ENCODE peak calls at places on chromosomes 7 and 10, in nine cellular contexts. One of them, this sample, is unnamed.

GRCh38 chr10:15120523-15120922 is 23.4 kb downstream of the RPP38 start:
- DNase-seq in sigmoid colon: no peak
- DNase-seq in esophagus muscularis mucosa: no peak
- DNase-seq in K562: no peak
- DNase-seq in stomach: no peak
- DNase-seq in HepG2: no peak
- DNase-seq in transverse colon: no peak
- DNase-seq in suprapubic skin: no peak
- DNase-seq in GM12878: no peak
- DNase-seq in this sample: no peak

GRCh38 chr7:79451580-79451979 is 1.9 kb downstream of the MAGI2 start:
- DNase-seq in HepG2: no peak
- DNase-seq in stomach: no peak
- DNase-seq in sigmoid colon: no peak
- DNase-seq in suprapubic skin: no peak
- DNase-seq in K562: no peak
- DNase-seq in esophagus muscularis mucosa: no peak
- DNase-seq in GM12878: no peak
- DNase-seq in transverse colon: no peak
- DNase-seq in this sample: no peak

GRCh38 chr10:91521444-91521843 is 111.3 kb downstream of the HECTD2 start:
- DNase-seq in esophagus muscularis mucosa: no peak
- DNase-seq in HepG2: no peak
- DNase-seq in stomach: no peak
- DNase-seq in K562: no peak
- DNase-seq in suprapubic skin: no peak
- DNase-seq in transverse colon: no peak
- DNase-seq in GM12878: no peak
- DNase-seq in sigmoid colon: no peak
- DNase-seq in this sample: no peak

GRCh38 chr7:30116771-30117170 is 18.0 kb upstream of the MTURN start:
- DNase-seq in esophagus muscularis mucosa: no peak
- DNase-seq in sigmoid colon: no peak
- DNase-seq in K562: no peak
- DNase-seq in suprapubic skin: no peak
- DNase-seq in HepG2: no peak
- DNase-seq in GM12878: no peak
- DNase-seq in transverse colon: no peak
- DNase-seq in stomach: no peak
- DNase-seq in this sample: no peak

GRCh38 chr10:128322950-128323349 is 196.7 kb upstream of the MKI67 start:
- DNase-seq in esophagus muscularis mucosa: peak
- DNase-seq in suprapubic skin: no peak
- DNase-seq in transverse colon: no peak
- DNase-seq in sigmoid colon: no peak
- DNase-seq in HepG2: no peak
- DNase-seq in GM12878: no peak
- DNase-seq in stomach: no peak
- DNase-seq in K562: no peak
- DNase-seq in this sample: no peak

GRCh38 chr10:24678757-24679156 is 44.9 kb downstream of the ARHGAP21 start:
- DNase-seq in transverse colon: no peak
- DNase-seq in HepG2: no peak
- DNase-seq in K562: no peak
- DNase-seq in esophagus muscularis mucosa: no peak
- DNase-seq in stomach: no peak
- DNase-seq in GM12878: no peak
- DNase-seq in sigmoid colon: no peak
- DNase-seq in suprapubic skin: no peak
- DNase-seq in this sample: no peak

GRCh38 chr7:1884583-1885350 is 214.7 kb downstream of the ELFN1 start:
- DNase-seq in transverse colon: no peak
- DNase-seq in HepG2: no peak
- DNase-seq in stomach: no peak
- DNase-seq in sigmoid colon: no peak
- DNase-seq in GM12878: no peak
- DNase-seq in K562: no peak
- DNase-seq in esophagus muscularis mucosa: no peak
- DNase-seq in suprapubic skin: no peak
- DNase-seq in this sample: no peak

GRCh38 chr10:78863121-78863520 is 205.6 kb upstream of the ZMIZ1 start:
- DNase-seq in GM12878: no peak
- DNase-seq in suprapubic skin: no peak
- DNase-seq in esophagus muscularis mucosa: peak
- DNase-seq in K562: no peak
- DNase-seq in sigmoid colon: no peak
- DNase-seq in HepG2: no peak
- DNase-seq in stomach: no peak
- DNase-seq in transverse colon: no peak
- DNase-seq in this sample: no peak

GRCh38 chr7:96598421-96598820 is 111.2 kb downstream of the SEM1 start:
- DNase-seq in HepG2: no peak
- DNase-seq in suprapubic skin: no peak
- DNase-seq in transverse colon: no peak
- DNase-seq in stomach: no peak
- DNase-seq in esophagus muscularis mucosa: no peak
- DNase-seq in GM12878: no peak
- DNase-seq in sigmoid colon: no peak
- DNase-seq in K562: no peak
- DNase-seq in this sample: no peak

GRCh38 chr7:135716677-135717238 is 11.2 kb downstream of the SLC13A4 start:
- DNase-seq in transverse colon: no peak
- DNase-seq in K562: no peak
- DNase-seq in suprapubic skin: no peak
- DNase-seq in sigmoid colon: no peak
- DNase-seq in stomach: no peak
- DNase-seq in GM12878: no peak
- DNase-seq in HepG2: no peak
- DNase-seq in esophagus muscularis mucosa: no peak
- DNase-seq in this sample: no peak

GRCh38 chr10:4514445-4515108 is 311.4 kb upstream of the AKR1E2 start:
- DNase-seq in GM12878: peak
- DNase-seq in esophagus muscularis mucosa: peak
- DNase-seq in transverse colon: peak
- DNase-seq in suprapubic skin: no peak
- DNase-seq in sigmoid colon: peak
- DNase-seq in K562: no peak
- DNase-seq in HepG2: no peak
- DNase-seq in stomach: no peak
- DNase-seq in this sample: peak
- TF ChIP-seq EP300 in GM12878: no peak
- TF ChIP-seq EP300 in esophagus muscularis mucosa: no peak
- TF ChIP-seq EP300 in transverse colon: no peak
- TF ChIP-seq EP300 in suprapubic skin: no peak
- TF ChIP-seq EP300 in sigmoid colon: no peak
- TF ChIP-seq EP300 in K562: no peak
- TF ChIP-seq EP300 in HepG2: no peak
- TF ChIP-seq EP300 in stomach: no peak
- TF ChIP-seq EP300 in this sample: no peak

GRCh38 chr7:18655969-18656761 is 160.6 kb downstream of the HDAC9 start:
- DNase-seq in sigmoid colon: no peak
- DNase-seq in transverse colon: no peak
- DNase-seq in HepG2: no peak
- DNase-seq in GM12878: no peak
- DNase-seq in esophagus muscularis mucosa: no peak
- DNase-seq in stomach: no peak
- DNase-seq in K562: no peak
- DNase-seq in suprapubic skin: no peak
- DNase-seq in this sample: no peak

GRCh38 chr7:18659746-18660145 is 164.2 kb downstream of the HDAC9 start:
- DNase-seq in HepG2: no peak
- DNase-seq in suprapubic skin: no peak
- DNase-seq in GM12878: no peak
- DNase-seq in K562: no peak
- DNase-seq in stomach: no peak
- DNase-seq in esophagus muscularis mucosa: no peak
- DNase-seq in transverse colon: no peak
- DNase-seq in sigmoid colon: no peak
- DNase-seq in this sample: no peak

GRCh38 chr7:18653381-18654155 is 158.0 kb downstream of the HDAC9 start:
- DNase-seq in GM12878: no peak
- DNase-seq in HepG2: no peak
- DNase-seq in K562: no peak
- DNase-seq in suprapubic skin: no peak
- DNase-seq in stomach: no peak
- DNase-seq in esophagus muscularis mucosa: no peak
- DNase-seq in transverse colon: no peak
- DNase-seq in sigmoid colon: no peak
- DNase-seq in this sample: no peak

GRCh38 chr7:18655506-18655905 is 160.0 kb downstream of the HDAC9 start:
- DNase-seq in HepG2: no peak
- DNase-seq in GM12878: no peak
- DNase-seq in K562: no peak
- DNase-seq in esophagus muscularis mucosa: no peak
- DNase-seq in stomach: no peak
- DNase-seq in transverse colon: no peak
- DNase-seq in suprapubic skin: no peak
- DNase-seq in sigmoid colon: no peak
- DNase-seq in this sample: no peak

GRCh38 chr7:18654709-18655108 is 159.2 kb downstream of the HDAC9 start:
- DNase-seq in transverse colon: no peak
- DNase-seq in esophagus muscularis mucosa: no peak
- DNase-seq in suprapubic skin: no peak
- DNase-seq in stomach: no peak
- DNase-seq in HepG2: no peak
- DNase-seq in K562: no peak
- DNase-seq in GM12878: no peak
- DNase-seq in sigmoid colon: no peak
- DNase-seq in this sample: no peak
- TF ChIP-seq POLR2AphosphoS5 in transverse colon: no peak
- TF ChIP-seq POLR2AphosphoS5 in esophagus muscularis mucosa: no peak
- TF ChIP-seq POLR2AphosphoS5 in suprapubic skin: no peak
- TF ChIP-seq POLR2AphosphoS5 in stomach: peak
- TF ChIP-seq POLR2AphosphoS5 in HepG2: no peak
- TF ChIP-seq POLR2AphosphoS5 in K562: no peak
- TF ChIP-seq POLR2AphosphoS5 in GM12878: no peak
- TF ChIP-seq POLR2AphosphoS5 in sigmoid colon: no peak
- TF ChIP-seq POLR2AphosphoS5 in this sample: no peak

GRCh38 chr7:105012503-105013282 is 1.3 kb upstream of the KMT2E start:
- DNase-seq in suprapubic skin: peak
- DNase-seq in GM12878: peak
- DNase-seq in HepG2: peak
- DNase-seq in esophagus muscularis mucosa: peak
- DNase-seq in transverse colon: peak
- DNase-seq in sigmoid colon: peak
- DNase-seq in K562: peak
- DNase-seq in stomach: peak
- DNase-seq in this sample: peak

GRCh38 chr7:105015631-105015965 is 1.6 kb downstream of the KMT2E start:
- DNase-seq in suprapubic skin: no peak
- DNase-seq in sigmoid colon: no peak
- DNase-seq in HepG2: no peak
- DNase-seq in K562: peak
- DNase-seq in GM12878: no peak
- DNase-seq in transverse colon: peak
- DNase-seq in stomach: peak
- DNase-seq in esophagus muscularis mucosa: no peak
- DNase-seq in this sample: no peak

GRCh38 chr7:105013283-105013817 is 655 bp upstream of the KMT2E start:
- DNase-seq in transverse colon: peak
- DNase-seq in HepG2: peak
- DNase-seq in stomach: peak
- DNase-seq in sigmoid colon: peak
- DNase-seq in GM12878: peak
- DNase-seq in suprapubic skin: peak
- DNase-seq in K562: peak
- DNase-seq in esophagus muscularis mucosa: peak
- DNase-seq in this sample: peak

GRCh38 chr7:105014725-105015630 is 973 bp downstream of the KMT2E start:
- DNase-seq in stomach: peak
- DNase-seq in GM12878: no peak
- DNase-seq in HepG2: peak
- DNase-seq in sigmoid colon: peak
- DNase-seq in suprapubic skin: no peak
- DNase-seq in esophagus muscularis mucosa: no peak
- DNase-seq in K562: peak
- DNase-seq in transverse colon: peak
- DNase-seq in this sample: no peak

GRCh38 chr7:105013818-105014724 is at the start of gene KMT2E:
- DNase-seq in stomach: peak
- DNase-seq in suprapubic skin: peak
- DNase-seq in transverse colon: peak
- DNase-seq in sigmoid colon: peak
- DNase-seq in HepG2: peak
- DNase-seq in esophagus muscularis mucosa: peak
- DNase-seq in K562: peak
- DNase-seq in GM12878: peak
- DNase-seq in this sample: peak
- TF ChIP-seq POLR2A in stomach: no peak
- TF ChIP-seq POLR2A in suprapubic skin: peak
- TF ChIP-seq POLR2A in transverse colon: no peak
- TF ChIP-seq POLR2A in sigmoid colon: no peak
- TF ChIP-seq POLR2A in HepG2: peak
- TF ChIP-seq POLR2A in esophagus muscularis mucosa: peak
- TF ChIP-seq POLR2A in K562: no peak
- TF ChIP-seq POLR2A in GM12878: peak
- TF ChIP-seq POLR2A in this sample: peak

GRCh38 chr10:43041422-43042342 is 35.2 kb upstream of the RET start:
- DNase-seq in GM12878: no peak
- DNase-seq in sigmoid colon: peak
- DNase-seq in HepG2: no peak
- DNase-seq in esophagus muscularis mucosa: peak
- DNase-seq in suprapubic skin: peak
- DNase-seq in transverse colon: no peak
- DNase-seq in K562: no peak
- DNase-seq in stomach: peak
- DNase-seq in this sample: peak
- TF ChIP-seq EP300 in GM12878: no peak
- TF ChIP-seq EP300 in sigmoid colon: no peak
- TF ChIP-seq EP300 in HepG2: no peak
- TF ChIP-seq EP300 in esophagus muscularis mucosa: no peak
- TF ChIP-seq EP300 in suprapubic skin: no peak
- TF ChIP-seq EP300 in transverse colon: no peak
- TF ChIP-seq EP300 in K562: no peak
- TF ChIP-seq EP300 in stomach: no peak
- TF ChIP-seq EP300 in this sample: no peak

DNA sequence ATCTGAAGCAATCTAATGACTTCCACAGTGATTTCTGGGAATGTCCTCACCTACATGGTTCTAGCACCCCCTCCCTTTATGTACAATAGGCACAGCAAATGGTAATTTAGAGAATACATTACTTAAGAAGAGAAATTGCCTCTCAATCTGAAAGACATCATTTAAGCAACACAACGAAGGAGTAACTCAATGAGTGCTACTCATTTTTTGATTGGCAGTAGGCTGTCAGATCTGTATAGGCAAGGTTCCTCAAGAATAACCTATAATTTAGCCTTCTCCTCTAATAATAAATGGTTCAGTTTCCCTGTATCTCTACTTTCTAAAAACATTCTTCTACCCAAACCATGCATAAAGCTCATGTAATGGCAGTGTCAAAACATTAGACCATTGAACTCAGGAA is 30.6 kb upstream of the SEMA3C start:
- DNase-seq in K562: no peak
- DNase-seq in sigmoid colon: no peak
- DNase-seq in transverse colon: no peak
- DNase-seq in HepG2: no peak
- DNase-seq in stomach: no peak
- DNase-seq in esophagus muscularis mucosa: no peak
- DNase-seq in GM12878: no peak
- DNase-seq in suprapubic skin: no peak
- DNase-seq in this sample: no peak
- TF ChIP-seq POLR2AphosphoS5 in K562: no peak
- TF ChIP-seq POLR2AphosphoS5 in sigmoid colon: no peak
- TF ChIP-seq POLR2AphosphoS5 in transverse colon: no peak
- TF ChIP-seq POLR2AphosphoS5 in HepG2: no peak
- TF ChIP-seq POLR2AphosphoS5 in stomach: no peak
- TF ChIP-seq POLR2AphosphoS5 in esophagus muscularis mucosa: no peak
- TF ChIP-seq POLR2AphosphoS5 in GM12878: no peak
- TF ChIP-seq POLR2AphosphoS5 in suprapubic skin: no peak
- TF ChIP-seq POLR2AphosphoS5 in this sample: no peak